ENCODE peak calls at places on chromosomes 13 and 19, in four cellular contexts. One of them, this sample, is unnamed.

GRCh38 chr19:50406156-50406820 is 12.4 kb upstream of the SPIB start:
- DNase-seq in heart right ventricle: no peak
- DNase-seq in uterus: no peak
- DNase-seq in ascending aorta: no peak
- DNase-seq in this sample: no peak

GRCh38 chr19:39448271-39448670 is 2.9 kb downstream of the SUPT5H start:
- DNase-seq in heart right ventricle: no peak
- DNase-seq in uterus: no peak
- DNase-seq in ascending aorta: no peak
- DNase-seq in this sample: no peak

GRCh38 chr13:47901451-47901850 is 99.6 kb downstream of the SUCLA2 start:
- DNase-seq in heart right ventricle: no peak
- DNase-seq in uterus: no peak
- DNase-seq in ascending aorta: no peak
- DNase-seq in this sample: no peak

GRCh38 chr13:74251778-74252519 is 117.7 kb upstream of the KLF12 start:
- DNase-seq in heart right ventricle: no peak
- DNase-seq in uterus: no peak
- DNase-seq in ascending aorta: no peak
- DNase-seq in this sample: no peak

GRCh38 chr19:31214086-31214485 is 135.2 kb downstream of the TSHZ3 start:
- DNase-seq in heart right ventricle: peak; percentile 20
- DNase-seq in uterus: peak; percentile 40
- DNase-seq in ascending aorta: peak; percentile 73
- DNase-seq in this sample: peak; percentile 98

GRCh38 chr13:98372886-98373285 is 195.8 kb upstream of the RNF113B start:
- DNase-seq in heart right ventricle: no peak
- DNase-seq in uterus: no peak
- DNase-seq in ascending aorta: no peak
- DNase-seq in this sample: no peak

GRCh38 chr13:108958013-108958376 is 328.6 kb downstream of the MYO16 start:
- DNase-seq in heart right ventricle: no peak
- DNase-seq in uterus: no peak
- DNase-seq in ascending aorta: no peak
- DNase-seq in this sample: no peak

GRCh38 chr19:47531640-47532387 is 17.0 kb upstream of the NAPA start:
- DNase-seq in heart right ventricle: no peak
- DNase-seq in uterus: no peak
- DNase-seq in ascending aorta: no peak
- DNase-seq in this sample: no peak

GRCh38 chr19:29191005-29191404 is 21.9 kb downstream of the UQCRFS1 start:
- DNase-seq in heart right ventricle: no peak
- DNase-seq in uterus: no peak
- DNase-seq in ascending aorta: no peak
- DNase-seq in this sample: no peak

GRCh38 chr19:30968210-30968609 is 381.0 kb downstream of the TSHZ3 start:
- DNase-seq in heart right ventricle: no peak
- DNase-seq in uterus: no peak
- DNase-seq in ascending aorta: no peak
- DNase-seq in this sample: no peak

GRCh38 chr19:47514151-47514868 is 553 bp downstream of the NAPA start:
- DNase-seq in heart right ventricle: no peak
- DNase-seq in uterus: no peak
- DNase-seq in ascending aorta: no peak
- DNase-seq in this sample: no peak

GRCh38 chr19:39413269-39413902 is 917 bp downstream of the PLEKHG2 start:
- DNase-seq in heart right ventricle: peak; percentile 81
- DNase-seq in uterus: peak; percentile 82
- DNase-seq in ascending aorta: no peak
- DNase-seq in this sample: peak; percentile 79

GRCh38 chr19:22608441-22608840 is 25.7 kb upstream of the ZNF492 start:
- DNase-seq in heart right ventricle: no peak
- DNase-seq in uterus: no peak
- DNase-seq in ascending aorta: no peak
- DNase-seq in this sample: no peak

GRCh38 chr13:70623260-70623659 is 515.0 kb upstream of the KLHL1 start:
- DNase-seq in heart right ventricle: no peak
- DNase-seq in uterus: no peak
- DNase-seq in ascending aorta: no peak
- DNase-seq in this sample: no peak

GRCh38 chr19:39310558-39311311 is 9.9 kb downstream of the LRFN1 start:
- DNase-seq in heart right ventricle: no peak
- DNase-seq in uterus: no peak
- DNase-seq in ascending aorta: no peak
- DNase-seq in this sample: no peak

GRCh38 chr13:73018336-73018735 is 40.5 kb upstream of the KLF5 start:
- DNase-seq in heart right ventricle: no peak
- DNase-seq in uterus: no peak
- DNase-seq in ascending aorta: no peak
- DNase-seq in this sample: peak; percentile 11

GRCh38 chr19:3096267-3096901 is 2.2 kb downstream of the GNA11 start:
- DNase-seq in heart right ventricle: no peak
- DNase-seq in uterus: no peak
- DNase-seq in ascending aorta: no peak
- DNase-seq in this sample: no peak

GRCh38 chr19:41771410-41771809 is 16.1 kb downstream of the CEACAM6 start:
- DNase-seq in heart right ventricle: no peak
- DNase-seq in uterus: no peak
- DNase-seq in ascending aorta: no peak
- DNase-seq in this sample: no peak

GRCh38 chr19:41774515-41774980 is 19.2 kb downstream of the CEACAM6 start:
- DNase-seq in heart right ventricle: no peak
- DNase-seq in uterus: no peak
- DNase-seq in ascending aorta: no peak
- DNase-seq in this sample: no peak

GRCh38 chr19:41767105-41767504 is 11.8 kb downstream of the CEACAM6 start:
- DNase-seq in heart right ventricle: no peak
- DNase-seq in uterus: no peak
- DNase-seq in ascending aorta: no peak
- DNase-seq in this sample: no peak

DNA sequence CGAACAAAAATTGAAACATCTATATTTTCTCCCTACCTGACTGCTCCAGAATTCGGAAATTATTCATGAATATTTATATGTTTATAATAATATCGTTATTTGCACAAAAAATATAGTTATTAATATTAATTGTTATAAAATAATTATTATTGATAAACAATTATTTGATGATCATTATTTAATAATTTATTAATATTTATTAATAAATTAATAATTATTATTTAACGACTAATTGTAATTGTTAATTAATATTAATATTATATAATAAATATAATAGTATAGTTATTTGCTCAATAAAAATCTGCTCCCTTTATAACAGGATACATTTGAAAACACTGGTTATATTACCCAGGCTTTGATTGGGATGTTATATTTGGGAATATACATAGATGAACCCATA is 14.3 kb downstream of the CEACAM6 start:
- DNase-seq in heart right ventricle: no peak
- DNase-seq in uterus: no peak
- DNase-seq in ascending aorta: no peak
- DNase-seq in this sample: no peak
- H3K27me3 ChIP-seq in heart right ventricle: peaks cover 38% of the 10 kb centered on the region
- H3K27me3 ChIP-seq in uterus: no peaks in the 10 kb centered on the region
- H3K27me3 ChIP-seq in ascending aorta: no peaks in the 10 kb centered on the region
- H3K27me3 ChIP-seq in this sample: peaks cover 36% of the 10 kb centered on the region

GRCh38 chr19:1220452-1221037 is 15.0 kb downstream of the STK11 start:
- DNase-seq in heart right ventricle: no peak
- DNase-seq in uterus: no peak
- DNase-seq in ascending aorta: no peak
- DNase-seq in this sample: no peak
- H3K4me1 ChIP-seq in heart right ventricle: peaks cover 80% of the 10 kb centered on the region
- H3K4me1 ChIP-seq in uterus: no peaks in the 10 kb centered on the region
- H3K4me1 ChIP-seq in ascending aorta: peaks cover 14% of the 10 kb centered on the region
- H3K4me1 ChIP-seq in this sample: peaks cover 18% of the 10 kb centered on the region

GRCh38 chr13:30116379-30116778 is 191.0 kb downstream of the KATNAL1 start:
- DNase-seq in heart right ventricle: no peak
- DNase-seq in uterus: no peak
- DNase-seq in ascending aorta: no peak
- DNase-seq in this sample: no peak

GRCh38 chr13:30115257-30115600 is 192.1 kb downstream of the KATNAL1 start:
- DNase-seq in heart right ventricle: no peak
- DNase-seq in uterus: no peak
- DNase-seq in ascending aorta: no peak
- DNase-seq in this sample: no peak

GRCh38 chr13:30113983-30114491 is 193.3 kb downstream of the KATNAL1 start:
- DNase-seq in heart right ventricle: no peak
- DNase-seq in uterus: peak; percentile 36
- DNase-seq in ascending aorta: no peak
- DNase-seq in this sample: no peak

GRCh38 chr13:30113531-30113930 is 193.8 kb downstream of the KATNAL1 start:
- DNase-seq in heart right ventricle: no peak
- DNase-seq in uterus: no peak
- DNase-seq in ascending aorta: no peak
- DNase-seq in this sample: no peak

DNA sequence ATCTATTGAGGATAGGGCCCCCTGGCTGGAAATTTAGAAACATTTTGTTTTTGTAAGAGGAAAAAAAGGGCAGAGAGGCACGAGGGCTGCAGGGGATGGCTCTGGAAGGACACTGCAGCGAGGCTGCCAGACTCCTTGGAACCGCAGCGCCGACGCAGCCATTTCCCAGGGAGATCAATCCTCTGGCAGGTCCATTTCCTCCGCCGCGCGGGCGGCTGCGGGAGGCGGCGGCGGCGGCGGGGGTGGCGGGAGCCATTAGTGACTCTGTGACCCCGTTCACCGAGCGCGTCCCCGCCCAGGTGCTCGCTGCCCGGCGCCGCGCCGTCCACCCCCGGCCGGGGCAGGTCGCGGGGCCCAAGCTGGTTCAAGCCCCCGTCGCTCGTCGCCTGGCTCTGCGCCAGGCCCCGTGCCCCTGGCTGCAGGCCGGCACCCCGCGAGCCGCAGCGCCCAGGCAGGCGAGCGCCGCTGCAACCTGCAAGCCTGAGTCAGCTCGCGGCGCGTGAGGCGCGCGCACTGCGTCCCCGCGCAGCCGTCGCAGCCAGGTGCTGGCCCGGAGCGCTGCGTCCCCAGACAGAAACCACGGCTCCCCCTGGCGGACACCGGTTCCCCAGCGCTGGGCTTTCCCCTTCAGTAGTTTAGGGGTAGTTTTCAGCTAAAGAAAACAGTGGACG is 192.6 kb downstream of the KATNAL1 start:
- DNase-seq in heart right ventricle: peak; percentile 91
- DNase-seq in uterus: peak; percentile 90
- DNase-seq in ascending aorta: peak; percentile 56
- DNase-seq in this sample: peak; percentile 77
- H3K27ac ChIP-seq in heart right ventricle: no peak overlapping the region
- H3K27ac ChIP-seq in uterus: peak overlapping the region; percentile 91
- H3K27ac ChIP-seq in ascending aorta: peak overlapping the region; percentile 60
- H3K27ac ChIP-seq in this sample: no peak overlapping the region

GRCh38 chr13:30049692-30050091 is 199.3 kb upstream of the UBL3 start:
- DNase-seq in heart right ventricle: no peak
- DNase-seq in uterus: no peak
- DNase-seq in ascending aorta: no peak
- DNase-seq in this sample: no peak

GRCh38 chr13:30052127-30052526 is 201.7 kb upstream of the UBL3 start:
- DNase-seq in heart right ventricle: no peak
- DNase-seq in uterus: no peak
- DNase-seq in ascending aorta: no peak
- DNase-seq in this sample: no peak

GRCh38 chr13:30047154-30047874 is 196.9 kb upstream of the UBL3 start:
- DNase-seq in heart right ventricle: no peak
- DNase-seq in uterus: no peak
- DNase-seq in ascending aorta: no peak
- DNase-seq in this sample: no peak

GRCh38 chr13:30053904-30054303 is 203.5 kb upstream of the UBL3 start:
- DNase-seq in heart right ventricle: no peak
- DNase-seq in uterus: no peak
- DNase-seq in ascending aorta: no peak
- DNase-seq in this sample: no peak

DNA sequence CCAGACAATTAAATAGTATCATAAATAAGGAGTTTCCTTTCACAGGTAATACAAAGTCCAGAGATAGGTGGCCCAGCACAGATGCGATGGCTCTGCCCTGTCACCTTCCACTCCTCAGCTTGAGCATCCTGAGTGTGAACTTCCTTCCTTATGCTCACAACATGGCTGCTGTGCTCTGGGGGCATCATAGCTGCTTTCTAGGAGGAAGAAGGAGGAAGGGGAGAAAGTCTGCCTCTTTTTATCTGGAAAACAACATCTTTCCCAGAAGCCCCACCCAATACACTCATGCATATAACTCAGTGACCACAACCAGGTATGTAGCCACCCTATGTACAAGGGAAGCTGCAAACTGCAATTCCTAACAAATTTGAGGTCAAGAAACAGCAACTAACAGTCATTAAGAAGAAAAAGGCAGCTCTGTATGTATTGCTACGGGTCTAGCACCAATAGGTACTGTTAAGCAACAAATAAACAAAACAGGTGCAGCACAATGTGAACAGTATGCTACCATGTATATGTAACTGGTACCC is 201.2 kb upstream of the UBL3 start:
- DNase-seq in heart right ventricle: no peak
- DNase-seq in uterus: no peak
- DNase-seq in ascending aorta: no peak
- DNase-seq in this sample: no peak
- H3K27me3 ChIP-seq in heart right ventricle: peaks cover 34% of the 10 kb centered on the region
- H3K27me3 ChIP-seq in uterus: no peaks in the 10 kb centered on the region
- H3K27me3 ChIP-seq in ascending aorta: no peaks in the 10 kb centered on the region
- H3K27me3 ChIP-seq in this sample: no peaks in the 10 kb centered on the region

This sample was measured in SJSA1.